ENCODE peak calls at places on chromosomes 16 and 17, in five cellular contexts. K is neural progenitor cell, J is left ventricle myocardium superior, Z is thoracic aorta, O is NCI-H1436 treated with DMSO at 0.1 percent for 48 hours. D is an unnamed sample.

GRCh38 chr17:50634123-50634914 is at the start of gene ABCC3:
- DNase-seq in K (peak; percentile 63), J (peak; percentile 57), O (no peak), Z (no peak), D (peak; percentile 80)

GRCh38 chr16:75789237-75789636 is 62.9 kb upstream of the CPHXL start:
- DNase-seq in O (no peak), Z (no peak), K (peak; percentile 66), J (no peak), D (peak; percentile 67)

GRCh38 chr16:52547001-52547833 is at the start of gene TOX3:
- DNase-seq in J (no peak), O (no peak), K (peak; percentile 92), Z (no peak), D (peak; percentile 69)

GRCh38 chr17:888998-889401 is 90.6 kb downstream of the NXN start:
- DNase-seq in Z (no peak), K (no peak), J (no peak), O (no peak), D (no peak)

GRCh38 chr17:63356275-63356905 is 89.7 kb downstream of the CYB561 start:
- DNase-seq in K (no peak), Z (peak; percentile 9), O (no peak), J (no peak), D (no peak)

GRCh38 chr16:685967-686366 is 1.8 kb upstream of the JMJD8 start:
- DNase-seq in O (no peak), K (peak; percentile 65), J (peak; percentile 60), Z (no peak), D (peak; percentile 54)

GRCh38 chr17:69654981-69655581 is 240.6 kb downstream of the MAP2K6 start:
- DNase-seq in Z (no peak), O (no peak), J (no peak), K (no peak), D (no peak)

GRCh38 chr17:74875970-74876593 is 3.3 kb upstream of the FDXR start:
- DNase-seq in O (no peak), J (no peak), Z (no peak), K (no peak), D (no peak)

GRCh38 chr16:89720859-89721643 is at the start of the genes VPS9D1 and ZNF276:
- DNase-seq in K (peak; percentile 94), J (peak; percentile 94), O (no peak), Z (no peak), D (peak; percentile 85)

GRCh38 chr17:80220709-80221215 is 535 bp downstream of the SLC26A11 start:
- DNase-seq in Z (no peak), O (no peak), J (no peak), K (peak; percentile 52), D (peak; percentile 57)

GRCh38 chr17:73772107-73772705 is 128.0 kb upstream of the SDK2 start:
- DNase-seq in O (no peak), Z (no peak), J (no peak), K (no peak), D (no peak)

GRCh38 chr16:67421030-67421429 is 4.8 kb upstream of the ZDHHC1 start:
- DNase-seq in K (no peak), O (no peak), J (no peak), Z (no peak), D (no peak)

GRCh38 chr17:12736526-12736925 is 52.8 kb upstream of the ARHGAP44 start:
- DNase-seq in Z (no peak), J (no peak), O (no peak), K (no peak), D (no peak)

GRCh38 chr17:33531311-33531710 is 238.2 kb upstream of the ASIC2 start:
- DNase-seq in J (no peak), O (no peak), Z (no peak), K (no peak), D (no peak)

GRCh38 chr16:66334856-66335255 is 31.6 kb upstream of the CDH5 start:
- DNase-seq in K (no peak), J (no peak), O (no peak), Z (no peak), D (no peak)

D was measured in iPS-NIHi11.